ENCODE peak calls at places on chromosome 12, in six cellular contexts. Y is NCI-H1436, N is progenitor cell of endocrine pancreas, C is NB4, E is G401, G is endothelial cell of umbilical vein. O is an unnamed sample.

GRCh38 chr12:109140560-109140959 is 24.2 kb downstream of the ACACB start:
- DNase-seq in C (no peak), E (no peak), Y (no peak), G (no peak), N (no peak), O (no peak)

GRCh38 chr12:113222730-113223531 is 1.7 kb downstream of the TPCN1 start:
- DNase-seq in Y (no peak), G (peak; percentile 97), E (peak; percentile 66), C (peak; percentile 60), N (no peak), O (no peak)

GRCh38 chr12:46267618-46268348 is 1.1 kb downstream of the SLC38A1 start:
- DNase-seq in Y (peak; percentile 3), N (no peak), C (peak; percentile 59), E (peak; percentile 53), G (peak; percentile 49), O (peak; percentile 58)

GRCh38 chr12:48997719-48998496 is 1.3 kb downstream of the DDN start:
- DNase-seq in E (no peak), G (no peak), C (peak; percentile 67), N (peak; percentile 36), Y (peak; percentile 47), O (peak; percentile 78)

GRCh38 chr12:100827901-100828520 is 33.4 kb downstream of the ANO4 start:
- DNase-seq in Y (peak; percentile 52), N (no peak), E (no peak), G (peak; percentile 24), C (peak; percentile 61), O (peak; percentile 38)

GRCh38 chr12:65634061-65634460 is 190.2 kb upstream of the HMGA2 start:
- DNase-seq in C (no peak), N (no peak), G (peak; percentile 39), Y (no peak), E (no peak), O (no peak)

GRCh38 chr12:112121780-112122565 is 3.4 kb upstream of the TRAFD1 start:
- DNase-seq in E (peak; percentile 69), G (no peak), N (no peak), C (no peak), Y (no peak), O (no peak)

GRCh38 chr12:103773109-103773905 is 67.7 kb downstream of the NT5DC3 start:
- DNase-seq in C (no peak), G (no peak), Y (no peak), E (peak; percentile 28), N (no peak), O (no peak)

GRCh38 chr12:128606040-128606439 is 217.7 kb downstream of the SLC15A4 start:
- DNase-seq in C (peak; percentile 40), G (no peak), N (no peak), Y (no peak), E (no peak), O (no peak)

GRCh38 chr12:132754555-132754954 is 7.1 kb downstream of the ANKLE2 start:
- DNase-seq in E (no peak), N (no peak), Y (no peak), G (no peak), C (peak; percentile 61), O (no peak)

GRCh38 chr12:104276192-104277131 is 27.1 kb upstream of the EID3 start:
- DNase-seq in G (no peak), C (peak; percentile 37), Y (peak; percentile 93), N (no peak), E (no peak), O (no peak)

GRCh38 chr12:122166422-122167327 is 7.3 kb downstream of the IL31 start:
- DNase-seq in C (no peak), G (no peak), N (no peak), Y (no peak), E (no peak), O (no peak)

O was measured in NCI-H1930.